ENCODE peak calls at places on chromosomes 12 and 14, in four cellular contexts. One of them, this sample, is unnamed. For H3K4me1, the result is how much of the 10 kb centered on the place peaks cover.

GRCh38 chr12:124111006-124111405 is 138.0 kb downstream of the ZNF664 start:
- DNase-seq in A673: peak
- DNase-seq in fibroblast of lung: no peak
- DNase-seq in endothelial cell of umbilical vein: peak
- DNase-seq in this sample: no peak

GRCh38 chr12:129119537-129119936 is 266.3 kb downstream of the GLT1D1 start:
- DNase-seq in A673: no peak
- DNase-seq in fibroblast of lung: no peak
- DNase-seq in endothelial cell of umbilical vein: no peak
- DNase-seq in this sample: no peak

GRCh38 chr14:88352299-88353097 is 29.4 kb upstream of the KCNK10 start:
- DNase-seq in A673: peak
- DNase-seq in endothelial cell of umbilical vein: no peak
- DNase-seq in fibroblast of lung: no peak
- DNase-seq in this sample: no peak

GRCh38 chr12:45879363-45879895 is 110.9 kb downstream of the SCAF11 start:
- DNase-seq in endothelial cell of umbilical vein: no peak
- DNase-seq in A673: no peak
- DNase-seq in fibroblast of lung: no peak
- DNase-seq in this sample: no peak

GRCh38 chr14:24565766-24566165 is 10.3 kb downstream of the CTSG start:
- DNase-seq in fibroblast of lung: no peak
- DNase-seq in A673: peak
- DNase-seq in endothelial cell of umbilical vein: no peak
- DNase-seq in this sample: no peak

GRCh38 chr14:84527706-84528105 is 1002.2 kb upstream of the FLRT2 start:
- DNase-seq in A673: peak
- DNase-seq in endothelial cell of umbilical vein: no peak
- DNase-seq in fibroblast of lung: no peak
- DNase-seq in this sample: no peak

GRCh38 chr12:4943067-4943937 is 33.6 kb downstream of the KCNA1 start:
- DNase-seq in A673: no peak
- DNase-seq in endothelial cell of umbilical vein: no peak
- DNase-seq in fibroblast of lung: no peak
- DNase-seq in this sample: no peak

GRCh38 chr12:53501615-53502181 is 615 bp downstream of the TARBP2 start:
- DNase-seq in endothelial cell of umbilical vein: no peak
- DNase-seq in A673: no peak
- DNase-seq in fibroblast of lung: no peak
- DNase-seq in this sample: no peak

GRCh38 chr12:46374711-46375110 is 2.1 kb upstream of the SLC38A2 start:
- DNase-seq in endothelial cell of umbilical vein: no peak
- DNase-seq in fibroblast of lung: no peak
- DNase-seq in A673: no peak
- DNase-seq in this sample: no peak

GRCh38 chr12:103779410-103780092 is 61.5 kb downstream of the NT5DC3 start:
- DNase-seq in fibroblast of lung: no peak
- DNase-seq in A673: no peak
- DNase-seq in endothelial cell of umbilical vein: no peak
- DNase-seq in this sample: no peak

GRCh38 chr12:46269429-46270241 is 792 bp upstream of the SLC38A1 start:
- DNase-seq in endothelial cell of umbilical vein: no peak
- DNase-seq in A673: no peak
- DNase-seq in fibroblast of lung: no peak
- DNase-seq in this sample: peak

GRCh38 chr12:19967486-19967885 is 400.9 kb upstream of the PDE3A start:
- DNase-seq in fibroblast of lung: peak
- DNase-seq in A673: peak
- DNase-seq in endothelial cell of umbilical vein: peak
- DNase-seq in this sample: no peak

GRCh38 chr12:4742421-4742970 is 22.3 kb downstream of the GALNT8 start:
- DNase-seq in fibroblast of lung: no peak
- DNase-seq in endothelial cell of umbilical vein: no peak
- DNase-seq in A673: no peak
- DNase-seq in this sample: no peak

GRCh38 chr12:12684375-12685106 is 11.4 kb downstream of the GPR19 start:
- DNase-seq in A673: peak
- DNase-seq in endothelial cell of umbilical vein: peak
- DNase-seq in fibroblast of lung: peak
- DNase-seq in this sample: peak

GRCh38 chr12:121784460-121784859 is 9.0 kb downstream of the RHOF start:
- DNase-seq in A673: no peak
- DNase-seq in fibroblast of lung: peak
- DNase-seq in endothelial cell of umbilical vein: peak
- DNase-seq in this sample: no peak

GRCh38 chr14:105197274-105197673 is 16.2 kb upstream of the NUDT14 start:
- DNase-seq in endothelial cell of umbilical vein: no peak
- DNase-seq in fibroblast of lung: peak
- DNase-seq in A673: no peak
- DNase-seq in this sample: no peak

GRCh38 chr14:63941023-63941422 is 88.2 kb downstream of the SYNE2 start:
- DNase-seq in endothelial cell of umbilical vein: no peak
- DNase-seq in A673: no peak
- DNase-seq in fibroblast of lung: no peak
- DNase-seq in this sample: no peak

GRCh38 chr12:76444408-76444984 is 96.3 kb upstream of the BBS10 start:
- DNase-seq in fibroblast of lung: no peak
- DNase-seq in A673: no peak
- DNase-seq in endothelial cell of umbilical vein: no peak
- DNase-seq in this sample: no peak

DNA sequence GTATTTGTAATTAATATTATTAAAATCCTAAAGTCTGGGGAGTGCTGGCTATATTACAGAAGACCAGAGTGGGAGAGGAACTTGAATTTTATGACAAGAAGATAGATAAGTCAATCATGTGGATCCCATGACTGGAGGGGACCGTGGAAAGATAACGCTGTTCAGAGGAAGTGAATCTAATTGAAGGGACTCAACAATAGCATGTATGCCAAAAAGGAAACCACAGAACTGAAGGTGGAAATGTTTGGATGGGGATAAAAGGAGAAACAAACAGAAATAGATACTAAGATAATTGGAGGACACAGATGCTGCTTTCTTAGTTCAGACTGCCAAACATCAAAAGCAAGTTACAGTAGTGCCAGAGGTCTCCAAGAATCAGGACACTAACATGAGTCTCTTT is 21.1 kb downstream of the OR6J1 start:
- DNase-seq in A673: no peak
- DNase-seq in fibroblast of lung: no peak
- DNase-seq in endothelial cell of umbilical vein: peak
- DNase-seq in this sample: no peak
- H3K4me3 ChIP-seq in A673: no peak
- H3K4me3 ChIP-seq in fibroblast of lung: no peak
- H3K4me3 ChIP-seq in endothelial cell of umbilical vein: no peak
- H3K4me3 ChIP-seq in this sample: no peak

DNA sequence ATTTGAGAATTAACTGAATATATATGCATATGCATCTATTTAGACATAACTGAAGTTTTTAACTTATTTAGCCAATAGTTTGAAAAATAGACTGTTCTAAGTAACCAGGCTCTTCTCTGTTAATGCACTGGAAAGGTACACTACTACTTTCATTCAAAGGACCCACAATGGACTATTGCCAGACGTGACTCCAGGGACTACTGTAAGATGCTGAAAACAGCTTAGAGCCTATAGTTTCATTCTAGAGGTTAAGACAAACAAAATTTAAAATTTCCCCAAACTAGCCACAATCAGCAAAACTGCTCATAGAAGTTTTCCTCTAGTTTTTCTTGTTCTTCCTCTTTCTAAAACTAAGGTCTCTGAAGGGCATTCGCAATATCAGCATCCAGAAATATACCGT is 10.5 kb downstream of the APPL2 start:
- DNase-seq in endothelial cell of umbilical vein: no peak
- DNase-seq in fibroblast of lung: no peak
- DNase-seq in A673: no peak
- DNase-seq in this sample: no peak
- H3K4me1 ChIP-seq in endothelial cell of umbilical vein: under half
- H3K4me1 ChIP-seq in fibroblast of lung: under half
- H3K4me1 ChIP-seq in A673: under half
- H3K4me1 ChIP-seq in this sample: half or more

GRCh38 chr12:113612076-113612728 is 140.5 kb upstream of the LHX5 start:
- DNase-seq in fibroblast of lung: no peak
- DNase-seq in A673: no peak
- DNase-seq in endothelial cell of umbilical vein: no peak
- DNase-seq in this sample: no peak

GRCh38 chr12:113611652-113612051 is 140.0 kb upstream of the LHX5 start:
- DNase-seq in endothelial cell of umbilical vein: no peak
- DNase-seq in fibroblast of lung: no peak
- DNase-seq in A673: no peak
- DNase-seq in this sample: no peak

GRCh38 chr12:113613414-113613813 is 141.7 kb upstream of the LHX5 start:
- DNase-seq in fibroblast of lung: no peak
- DNase-seq in endothelial cell of umbilical vein: no peak
- DNase-seq in A673: no peak
- DNase-seq in this sample: no peak

GRCh38 chr12:113610698-113611097 is 139.0 kb upstream of the LHX5 start:
- DNase-seq in A673: no peak
- DNase-seq in endothelial cell of umbilical vein: no peak
- DNase-seq in fibroblast of lung: no peak
- DNase-seq in this sample: no peak

GRCh38 chr12:113609692-113610469 is 138.2 kb upstream of the LHX5 start:
- DNase-seq in A673: no peak
- DNase-seq in fibroblast of lung: no peak
- DNase-seq in endothelial cell of umbilical vein: no peak
- DNase-seq in this sample: no peak
- H3K4me3 ChIP-seq in A673: no peak
- H3K4me3 ChIP-seq in fibroblast of lung: no peak
- H3K4me3 ChIP-seq in endothelial cell of umbilical vein: no peak
- H3K4me3 ChIP-seq in this sample: no peak

GRCh38 chr12:57523706-57524614 is 1.3 kb downstream of the MBD6 start:
- DNase-seq in endothelial cell of umbilical vein: no peak
- DNase-seq in fibroblast of lung: no peak
- DNase-seq in A673: no peak
- DNase-seq in this sample: no peak
- H3K4me1 ChIP-seq in endothelial cell of umbilical vein: under half
- H3K4me1 ChIP-seq in fibroblast of lung: under half
- H3K4me1 ChIP-seq in A673: under half
- H3K4me1 ChIP-seq in this sample: under half

GRCh38 chr14:66495214-66496098 is 9.3 kb downstream of the CCDC196 start:
- DNase-seq in fibroblast of lung: peak
- DNase-seq in A673: peak
- DNase-seq in endothelial cell of umbilical vein: peak
- DNase-seq in this sample: no peak
- H3K4me3 ChIP-seq in fibroblast of lung: no peak
- H3K4me3 ChIP-seq in A673: no peak
- H3K4me3 ChIP-seq in endothelial cell of umbilical vein: no peak
- H3K4me3 ChIP-seq in this sample: no peak

GRCh38 chr12:52259850-52260249 is 14.6 kb upstream of the KRT86 start:
- DNase-seq in endothelial cell of umbilical vein: no peak
- DNase-seq in A673: no peak
- DNase-seq in fibroblast of lung: peak
- DNase-seq in this sample: no peak

GRCh38 chr12:52257074-52257551 is 17.3 kb upstream of the KRT86 start:
- DNase-seq in fibroblast of lung: no peak
- DNase-seq in endothelial cell of umbilical vein: no peak
- DNase-seq in A673: no peak
- DNase-seq in this sample: no peak

GRCh38 chr12:52256165-52256935 is 18.1 kb upstream of the KRT86 start:
- DNase-seq in fibroblast of lung: no peak
- DNase-seq in A673: no peak
- DNase-seq in endothelial cell of umbilical vein: no peak
- DNase-seq in this sample: no peak

GRCh38 chr12:52260351-52261210 is 13.9 kb upstream of the KRT86 start:
- DNase-seq in endothelial cell of umbilical vein: peak
- DNase-seq in fibroblast of lung: peak
- DNase-seq in A673: no peak
- DNase-seq in this sample: no peak

DNA sequence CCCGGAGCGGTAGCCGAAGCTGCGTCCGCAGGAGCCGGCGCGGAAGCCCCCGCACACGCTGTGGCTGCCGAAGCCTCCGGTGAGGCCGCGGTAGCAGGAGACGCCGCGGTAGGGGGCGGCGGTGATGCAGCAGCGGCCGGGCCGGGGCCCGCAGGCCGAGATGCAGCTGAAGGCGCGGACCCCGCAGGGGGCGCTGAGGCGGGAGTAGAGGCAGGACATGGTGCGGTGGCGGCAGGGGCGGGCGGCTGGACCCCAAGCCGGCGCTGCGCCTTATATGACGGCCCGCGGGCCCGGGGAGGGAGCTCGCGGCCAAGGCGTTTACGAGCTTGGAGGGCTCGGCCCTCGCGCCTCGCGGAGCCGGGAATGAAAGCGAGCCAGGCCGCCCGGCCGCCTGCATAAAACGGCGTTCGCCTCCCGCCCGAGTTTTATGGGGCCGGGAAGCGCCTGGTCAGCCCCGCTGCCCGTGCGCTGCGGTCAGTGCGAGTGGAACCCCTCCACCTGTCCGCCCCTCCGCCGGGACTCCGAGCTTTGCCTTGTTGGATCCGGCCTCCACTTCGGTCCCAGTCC is 16.0 kb upstream of the KRT86 start:
- DNase-seq in fibroblast of lung: peak
- DNase-seq in endothelial cell of umbilical vein: peak
- DNase-seq in A673: no peak
- DNase-seq in this sample: peak
- H3K4me1 ChIP-seq in fibroblast of lung: under half
- H3K4me1 ChIP-seq in endothelial cell of umbilical vein: under half
- H3K4me1 ChIP-seq in A673: under half
- H3K4me1 ChIP-seq in this sample: under half

GRCh38 chr12:57609091-57609780 is 2.0 kb upstream of the ARHGEF25 start:
- DNase-seq in fibroblast of lung: no peak
- DNase-seq in A673: no peak
- DNase-seq in endothelial cell of umbilical vein: no peak
- DNase-seq in this sample: no peak
- H3K4me3 ChIP-seq in fibroblast of lung: no peak
- H3K4me3 ChIP-seq in A673: no peak
- H3K4me3 ChIP-seq in endothelial cell of umbilical vein: no peak
- H3K4me3 ChIP-seq in this sample: no peak

GRCh38 chr12:6333029-6333428 is 8.8 kb downstream of the TNFRSF1A start:
- DNase-seq in fibroblast of lung: no peak
- DNase-seq in endothelial cell of umbilical vein: no peak
- DNase-seq in A673: no peak
- DNase-seq in this sample: peak

GRCh38 chr12:6330999-6331714 is 10.7 kb downstream of the TNFRSF1A start:
- DNase-seq in endothelial cell of umbilical vein: no peak
- DNase-seq in A673: no peak
- DNase-seq in fibroblast of lung: no peak
- DNase-seq in this sample: no peak

GRCh38 chr12:6333566-6333965 is 8.3 kb downstream of the TNFRSF1A start:
- DNase-seq in endothelial cell of umbilical vein: no peak
- DNase-seq in fibroblast of lung: no peak
- DNase-seq in A673: no peak
- DNase-seq in this sample: no peak

GRCh38 chr12:6334359-6334758 is 7.5 kb downstream of the TNFRSF1A start:
- DNase-seq in endothelial cell of umbilical vein: no peak
- DNase-seq in A673: no peak
- DNase-seq in fibroblast of lung: no peak
- DNase-seq in this sample: no peak

DNA sequence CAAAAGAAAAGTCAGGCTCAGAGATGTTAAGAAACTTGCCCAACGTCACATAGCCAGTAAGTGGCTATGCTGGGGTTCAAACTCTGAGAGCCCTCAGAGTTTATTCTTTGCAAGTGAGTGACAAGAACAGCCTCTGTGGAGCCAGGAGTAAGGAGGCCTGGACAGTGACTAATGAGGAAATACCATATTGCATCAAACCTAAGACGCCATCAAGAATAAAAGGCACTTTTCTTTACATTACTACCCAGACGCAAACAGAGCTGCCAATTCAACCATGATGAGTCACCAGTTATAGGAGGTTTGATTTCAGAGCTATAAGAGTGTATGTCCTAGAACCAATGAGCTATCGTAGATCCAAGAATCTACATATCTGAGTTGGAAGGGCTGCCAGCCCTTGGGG is 9.4 kb downstream of the TNFRSF1A start:
- DNase-seq in endothelial cell of umbilical vein: peak
- DNase-seq in fibroblast of lung: peak
- DNase-seq in A673: peak
- DNase-seq in this sample: no peak
- H3K4me1 ChIP-seq in endothelial cell of umbilical vein: under half
- H3K4me1 ChIP-seq in fibroblast of lung: under half
- H3K4me1 ChIP-seq in A673: under half
- H3K4me1 ChIP-seq in this sample: half or more